ENCODE peak calls at places on chromosomes 11 and 22, in seven cellular contexts. I is nephron progenitor cell; N is LHCN-M2; P is activated T-cell treated with anti-CD3 and anti-CD28 coated beads for 1 hour; F is neuronal stem cell; L is activated effector memory CD4-positive, alpha-beta T cell treated with Interleukin-2 at 50 U/mL for 16 hours; S is lung. O is an unnamed sample.

GRCh38 chr11:93403930-93404329 is 73.4 kb downstream of the DEUP1 start:
- DNase-seq in I (no peak), N (no peak), P (no peak), F (no peak), L (no peak), S (no peak), O (no peak)

GRCh38 chr22:40346178-40347064 is at the start of gene ADSL:
- DNase-seq in I (peak), N (peak), P (peak), F (peak), L (peak), S (peak), O (peak)

GRCh38 chr11:65064847-65065240 is 6.5 kb upstream of the NAALADL1 start:
- DNase-seq in I (no peak), N (no peak), P (no peak), F (no peak), L (no peak), S (no peak), O (no peak)

GRCh38 chr11:69578167-69578566 is 62.8 kb upstream of the CCND1 start:
- DNase-seq in I (no peak), N (no peak), P (no peak), F (no peak), L (no peak), S (no peak), O (no peak)

GRCh38 chr11:72594493-72595291 is 79.5 kb downstream of the PDE2A start:
- DNase-seq in I (no peak), N (no peak), P (no peak), F (no peak), L (no peak), S (no peak), O (no peak)

GRCh38 chr11:10642298-10642697 is 51.3 kb downstream of the IRAG1 start:
- DNase-seq in I (no peak), N (no peak), P (no peak), F (no peak), L (no peak), S (no peak), O (no peak)

GRCh38 chr11:87097582-87097981 is 59.8 kb downstream of the TMEM135 start:
- DNase-seq in I (peak), N (peak), P (peak), F (peak), L (peak), S (no peak), O (peak)

GRCh38 chr11:68979931-68980775 is 633 bp downstream of the MRGPRD start:
- DNase-seq in I (no peak), N (no peak), P (no peak), F (no peak), L (no peak), S (no peak), O (no peak)

GRCh38 chr11:83249972-83250593 is 36.1 kb downstream of the CCDC90B start:
- DNase-seq in I (no peak), N (peak), P (no peak), F (no peak), L (no peak), S (no peak), O (no peak)

GRCh38 chr11:8989411-8989810 is 14.4 kb downstream of the NRIP3 start:
- DNase-seq in I (no peak), N (peak), P (no peak), F (no peak), L (no peak), S (no peak), O (no peak)

GRCh38 chr11:104893876-104894275 is 4.4 kb downstream of the CASP12 start:
- DNase-seq in I (no peak), N (no peak), P (no peak), F (no peak), L (no peak), S (no peak), O (no peak)

GRCh38 chr11:12017243-12017678 is 8.8 kb upstream of the DKK3 start:
- DNase-seq in I (no peak), N (peak), P (no peak), F (no peak), L (no peak), S (no peak), O (no peak)

GRCh38 chr11:28903716-28904115 is 795.5 kb downstream of the METTL15 start:
- DNase-seq in I (no peak), N (no peak), P (no peak), F (no peak), L (no peak), S (no peak), O (no peak)

GRCh38 chr11:12449961-12450715 is 72.8 kb downstream of the PARVA start:
- DNase-seq in I (no peak), N (peak), P (no peak), F (no peak), L (no peak), S (no peak), O (no peak)

GRCh38 chr11:125110996-125111340 is 458 bp downstream of the TMEM218 start:
- DNase-seq in I (peak), N (peak), P (no peak), F (no peak), L (no peak), S (no peak), O (no peak)

GRCh38 chr11:48114740-48115139 is 101.9 kb upstream of the OR4B1 start:
- DNase-seq in I (no peak), N (no peak), P (no peak), F (no peak), L (no peak), S (no peak), O (no peak)

GRCh38 chr11:121090145-121090721 is 10.8 kb upstream of the TECTA start:
- DNase-seq in I (no peak), N (no peak), P (no peak), F (no peak), L (no peak), S (no peak), O (no peak)

GRCh38 chr11:33713914-33714398 is 13.3 kb upstream of the C11orf91 start:
- DNase-seq in I (no peak), N (no peak), P (no peak), F (no peak), L (no peak), S (no peak), O (no peak)

GRCh38 chr11:102116453-102117205 is 6.4 kb downstream of the YAP1 start:
- DNase-seq in I (no peak), N (no peak), P (no peak), F (no peak), L (no peak), S (no peak), O (no peak)

GRCh38 chr22:48568736-48569330 is 1258.8 kb downstream of the BRD1 start:
- DNase-seq in I (no peak), N (no peak), P (no peak), F (no peak), L (no peak), S (no peak), O (no peak)

GRCh38 chr11:70486731-70487130 is 88.4 kb downstream of the CTTN start:
- DNase-seq in I (no peak), N (no peak), P (no peak), F (no peak), L (no peak), S (no peak), O (no peak)

GRCh38 chr11:60570970-60571369 is 55.8 kb downstream of the MS4A13 start:
- DNase-seq in I (no peak), N (peak), P (no peak), F (no peak), L (no peak), S (no peak), O (no peak)

GRCh38 chr11:129279326-129280026 is 87.4 kb upstream of the ARHGAP32 start:
- DNase-seq in I (peak), N (peak), P (peak), F (peak), L (peak), S (peak), O (peak)

GRCh38 chr22:22219140-22219996 is 25.2 kb upstream of the VPREB1 start:
- DNase-seq in I (no peak), N (no peak), P (no peak), F (no peak), L (no peak), S (no peak), O (no peak)

GRCh38 chr22:48278620-48279464 is 1516.4 kb downstream of the TBC1D22A start:
- DNase-seq in I (no peak), N (no peak), P (no peak), F (no peak), L (no peak), S (no peak), O (no peak)

GRCh38 chr11:129731316-129731715 is 84.3 kb upstream of the TMEM45B start:
- DNase-seq in I (no peak), N (no peak), P (no peak), F (no peak), L (no peak), S (no peak), O (no peak)

GRCh38 chr11:2777871-2778629 is 78.3 kb upstream of the KCNQ1OT1 start:
- DNase-seq in I (no peak), N (no peak), P (no peak), F (no peak), L (no peak), S (peak), O (no peak)

GRCh38 chr22:36301384-36301828 is 48.5 kb downstream of the APOL1 start:
- DNase-seq in I (peak), N (peak), P (peak), F (peak), L (peak), S (peak), O (peak)

GRCh38 chr11:67045314-67045713 is 11.3 kb upstream of the RHOD start:
- DNase-seq in I (no peak), N (peak), P (no peak), F (no peak), L (no peak), S (no peak), O (no peak)

GRCh38 chr11:134762248-134763029 is 350.4 kb upstream of the B3GAT1 start:
- DNase-seq in I (no peak), N (no peak), P (no peak), F (no peak), L (no peak), S (peak), O (no peak)

GRCh38 chr11:11860103-11860979 is 18.6 kb downstream of the USP47 start:
- DNase-seq in I (no peak), N (peak), P (no peak), F (no peak), L (no peak), S (no peak), O (no peak)

GRCh38 chr11:123413636-123414035 is 16.4 kb upstream of the GRAMD1B start:
- DNase-seq in I (no peak), N (peak), P (no peak), F (no peak), L (no peak), S (no peak), O (no peak)

O was measured in CD8-positive, alpha-beta memory T cell.